ENCODE peak calls at places on chromosome 19, in eight cellular contexts. One of them, this sample, is unnamed.

GRCh38 chr19:13814550-13814949 is 19.3 kb downstream of the ZSWIM4 start:
- DNase-seq in kidney: no peak
- DNase-seq in BE2C: no peak
- DNase-seq in astrocyte of the spinal cord: no peak
- DNase-seq in fibroblast of the aortic adventitia: no peak
- DNase-seq in HFF-Myc: no peak
- DNase-seq in tibial artery: no peak
- DNase-seq in Caco-2: no peak
- DNase-seq in this sample: no peak

GRCh38 chr19:42028304-42029216 is 34.5 kb upstream of the ATP1A3 start:
- DNase-seq in Caco-2: no peak
- DNase-seq in BE2C: peak
- DNase-seq in kidney: no peak
- DNase-seq in astrocyte of the spinal cord: no peak
- DNase-seq in tibial artery: no peak
- DNase-seq in fibroblast of the aortic adventitia: no peak
- DNase-seq in HFF-Myc: no peak
- DNase-seq in this sample: no peak

GRCh38 chr19:16654621-16655020 is 5.3 kb downstream of the SMIM7 start:
- DNase-seq in Caco-2: no peak
- DNase-seq in kidney: no peak
- DNase-seq in HFF-Myc: no peak
- DNase-seq in BE2C: no peak
- DNase-seq in fibroblast of the aortic adventitia: no peak
- DNase-seq in astrocyte of the spinal cord: no peak
- DNase-seq in tibial artery: no peak
- DNase-seq in this sample: no peak

GRCh38 chr19:16160943-16161560 is 12.3 kb downstream of the CIB3 start:
- DNase-seq in astrocyte of the spinal cord: peak
- DNase-seq in HFF-Myc: peak
- DNase-seq in kidney: no peak
- DNase-seq in fibroblast of the aortic adventitia: peak
- DNase-seq in BE2C: no peak
- DNase-seq in Caco-2: no peak
- DNase-seq in tibial artery: no peak
- DNase-seq in this sample: peak

GRCh38 chr19:11448410-11448809 is 13.0 kb downstream of the PRKCSH start:
- DNase-seq in BE2C: no peak
- DNase-seq in kidney: no peak
- DNase-seq in Caco-2: no peak
- DNase-seq in fibroblast of the aortic adventitia: no peak
- DNase-seq in tibial artery: no peak
- DNase-seq in astrocyte of the spinal cord: no peak
- DNase-seq in HFF-Myc: no peak
- DNase-seq in this sample: no peak

GRCh38 chr19:4338441-4339350 is at the start of gene STAP2:
- DNase-seq in kidney: peak
- DNase-seq in HFF-Myc: no peak
- DNase-seq in fibroblast of the aortic adventitia: no peak
- DNase-seq in BE2C: no peak
- DNase-seq in tibial artery: no peak
- DNase-seq in astrocyte of the spinal cord: no peak
- DNase-seq in Caco-2: peak
- DNase-seq in this sample: no peak

GRCh38 chr19:10001899-10002298 is 8.4 kb downstream of the COL5A3 start:
- DNase-seq in fibroblast of the aortic adventitia: no peak
- DNase-seq in Caco-2: peak
- DNase-seq in kidney: no peak
- DNase-seq in tibial artery: no peak
- DNase-seq in HFF-Myc: no peak
- DNase-seq in astrocyte of the spinal cord: no peak
- DNase-seq in BE2C: no peak
- DNase-seq in this sample: peak

GRCh38 chr19:1047696-1048147 is 7.8 kb downstream of the ABCA7 start:
- DNase-seq in tibial artery: no peak
- DNase-seq in Caco-2: no peak
- DNase-seq in BE2C: no peak
- DNase-seq in HFF-Myc: no peak
- DNase-seq in astrocyte of the spinal cord: no peak
- DNase-seq in fibroblast of the aortic adventitia: no peak
- DNase-seq in kidney: peak
- DNase-seq in this sample: no peak

GRCh38 chr19:8641908-8642547 is 11.6 kb downstream of the NFILZ start:
- DNase-seq in kidney: no peak
- DNase-seq in tibial artery: no peak
- DNase-seq in HFF-Myc: peak
- DNase-seq in Caco-2: no peak
- DNase-seq in fibroblast of the aortic adventitia: peak
- DNase-seq in BE2C: no peak
- DNase-seq in astrocyte of the spinal cord: peak
- DNase-seq in this sample: peak

GRCh38 chr19:33863436-33863835 is 66.8 kb downstream of the KCTD15 start:
- DNase-seq in tibial artery: no peak
- DNase-seq in astrocyte of the spinal cord: no peak
- DNase-seq in HFF-Myc: no peak
- DNase-seq in BE2C: no peak
- DNase-seq in fibroblast of the aortic adventitia: no peak
- DNase-seq in Caco-2: no peak
- DNase-seq in kidney: no peak
- DNase-seq in this sample: no peak

GRCh38 chr19:16000024-16000687 is 51.3 kb downstream of the OR10H4 start:
- DNase-seq in kidney: no peak
- DNase-seq in BE2C: no peak
- DNase-seq in fibroblast of the aortic adventitia: no peak
- DNase-seq in HFF-Myc: no peak
- DNase-seq in astrocyte of the spinal cord: no peak
- DNase-seq in tibial artery: peak
- DNase-seq in Caco-2: no peak
- DNase-seq in this sample: no peak

GRCh38 chr19:1401138-1401888 is at the start of gene GAMT:
- DNase-seq in Caco-2: no peak
- DNase-seq in HFF-Myc: no peak
- DNase-seq in tibial artery: no peak
- DNase-seq in astrocyte of the spinal cord: no peak
- DNase-seq in kidney: no peak
- DNase-seq in BE2C: peak
- DNase-seq in fibroblast of the aortic adventitia: no peak
- DNase-seq in this sample: peak

GRCh38 chr19:57106646-57107235 is 13.0 kb upstream of the USP29 start:
- DNase-seq in tibial artery: no peak
- DNase-seq in HFF-Myc: no peak
- DNase-seq in fibroblast of the aortic adventitia: no peak
- DNase-seq in kidney: no peak
- DNase-seq in BE2C: no peak
- DNase-seq in Caco-2: no peak
- DNase-seq in astrocyte of the spinal cord: no peak
- DNase-seq in this sample: no peak

GRCh38 chr19:46744005-46744691 is 1.7 kb upstream of the FKRP start:
- DNase-seq in kidney: no peak
- DNase-seq in BE2C: no peak
- DNase-seq in fibroblast of the aortic adventitia: no peak
- DNase-seq in Caco-2: no peak
- DNase-seq in HFF-Myc: no peak
- DNase-seq in astrocyte of the spinal cord: no peak
- DNase-seq in tibial artery: no peak
- DNase-seq in this sample: no peak

GRCh38 chr19:1172353-1173159 is 1.5 kb downstream of the SBNO2 start:
- DNase-seq in kidney: peak
- DNase-seq in astrocyte of the spinal cord: peak
- DNase-seq in tibial artery: peak
- DNase-seq in fibroblast of the aortic adventitia: peak
- DNase-seq in Caco-2: no peak
- DNase-seq in BE2C: no peak
- DNase-seq in HFF-Myc: no peak
- DNase-seq in this sample: peak

GRCh38 chr19:11633223-11633622 is 35.9 kb downstream of the ZNF627 start:
- DNase-seq in HFF-Myc: no peak
- DNase-seq in fibroblast of the aortic adventitia: no peak
- DNase-seq in Caco-2: no peak
- DNase-seq in kidney: no peak
- DNase-seq in BE2C: no peak
- DNase-seq in astrocyte of the spinal cord: no peak
- DNase-seq in tibial artery: no peak
- DNase-seq in this sample: no peak

GRCh38 chr19:32869369-32870153 is at the start of gene SLC7A9:
- DNase-seq in tibial artery: peak
- DNase-seq in fibroblast of the aortic adventitia: no peak
- DNase-seq in HFF-Myc: no peak
- DNase-seq in astrocyte of the spinal cord: no peak
- DNase-seq in Caco-2: peak
- DNase-seq in kidney: no peak
- DNase-seq in BE2C: no peak
- DNase-seq in this sample: no peak

GRCh38 chr19:40523322-40524047 is 53.2 kb upstream of the SHKBP1 start:
- DNase-seq in Caco-2: peak
- DNase-seq in kidney: peak
- DNase-seq in tibial artery: no peak
- DNase-seq in BE2C: peak
- DNase-seq in HFF-Myc: no peak
- DNase-seq in fibroblast of the aortic adventitia: peak
- DNase-seq in astrocyte of the spinal cord: peak
- DNase-seq in this sample: peak

GRCh38 chr19:18265611-18265981 is 8.7 kb downstream of the IQCN start:
- DNase-seq in Caco-2: no peak
- DNase-seq in tibial artery: no peak
- DNase-seq in kidney: no peak
- DNase-seq in BE2C: no peak
- DNase-seq in astrocyte of the spinal cord: no peak
- DNase-seq in fibroblast of the aortic adventitia: no peak
- DNase-seq in HFF-Myc: no peak
- DNase-seq in this sample: no peak

GRCh38 chr19:13047374-13047773 is 52.1 kb downstream of the NFIX start:
- DNase-seq in kidney: no peak
- DNase-seq in tibial artery: no peak
- DNase-seq in astrocyte of the spinal cord: no peak
- DNase-seq in Caco-2: no peak
- DNase-seq in HFF-Myc: no peak
- DNase-seq in BE2C: no peak
- DNase-seq in fibroblast of the aortic adventitia: no peak
- DNase-seq in this sample: no peak

GRCh38 chr19:36027696-36028095 is 5.0 kb downstream of the CLIP3 start:
- DNase-seq in tibial artery: no peak
- DNase-seq in astrocyte of the spinal cord: no peak
- DNase-seq in Caco-2: no peak
- DNase-seq in BE2C: no peak
- DNase-seq in kidney: no peak
- DNase-seq in fibroblast of the aortic adventitia: no peak
- DNase-seq in HFF-Myc: no peak
- DNase-seq in this sample: no peak

DNA sequence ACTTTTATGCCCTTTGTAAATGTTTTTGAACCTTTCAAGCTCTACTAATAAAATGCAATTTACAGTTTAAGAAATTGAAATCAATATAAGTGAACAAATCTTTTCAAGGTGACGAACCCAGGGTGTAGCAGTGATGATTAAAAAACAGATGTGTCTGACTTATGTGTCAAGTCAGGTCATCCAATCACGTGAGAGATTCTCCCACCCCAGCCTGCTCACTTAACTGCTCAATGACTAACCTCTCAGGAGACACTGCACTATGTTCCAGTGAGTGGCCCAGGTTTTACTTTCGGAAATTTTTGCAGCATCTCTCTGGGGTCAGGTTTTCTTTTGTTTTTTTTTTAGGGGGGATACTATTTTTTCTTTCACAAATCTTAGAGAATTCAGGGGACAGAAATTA is 60.7 kb downstream of the ZNF429 start:
- DNase-seq in tibial artery: no peak
- DNase-seq in astrocyte of the spinal cord: no peak
- DNase-seq in HFF-Myc: no peak
- DNase-seq in fibroblast of the aortic adventitia: no peak
- DNase-seq in BE2C: no peak
- DNase-seq in kidney: no peak
- DNase-seq in Caco-2: no peak
- DNase-seq in this sample: no peak
- TF ChIP-seq CTCF in tibial artery: no peak
- TF ChIP-seq CTCF in astrocyte of the spinal cord: no peak
- TF ChIP-seq CTCF in HFF-Myc: no peak
- TF ChIP-seq CTCF in fibroblast of the aortic adventitia: no peak
- TF ChIP-seq CTCF in BE2C: no peak
- TF ChIP-seq CTCF in kidney: no peak
- TF ChIP-seq CTCF in Caco-2: no peak
- TF ChIP-seq CTCF in this sample: no peak

DNA sequence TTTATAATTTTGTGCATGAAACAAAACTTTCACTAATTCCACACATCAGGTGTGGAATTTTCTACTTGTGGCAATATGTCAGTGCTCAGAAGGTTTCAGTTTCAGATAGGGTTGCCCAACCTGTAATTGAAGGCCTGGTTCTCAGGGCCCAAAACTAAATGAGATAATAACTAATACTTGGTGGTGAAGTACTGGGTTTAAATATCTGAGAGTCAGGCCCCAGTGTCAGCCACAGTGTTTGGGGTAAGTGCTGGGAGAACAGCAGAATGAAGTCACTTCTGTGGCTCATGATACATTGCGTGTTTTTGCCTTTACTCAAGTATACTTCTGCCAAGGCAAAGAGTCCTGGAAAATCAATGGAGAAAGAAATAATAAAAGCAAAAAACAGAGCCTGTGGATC is 5.6 kb downstream of the SAFB start:
- DNase-seq in astrocyte of the spinal cord: peak
- DNase-seq in Caco-2: no peak
- DNase-seq in kidney: no peak
- DNase-seq in fibroblast of the aortic adventitia: peak
- DNase-seq in BE2C: no peak
- DNase-seq in HFF-Myc: no peak
- DNase-seq in tibial artery: no peak
- DNase-seq in this sample: peak
- H3K4me3 ChIP-seq in astrocyte of the spinal cord: no peak
- H3K4me3 ChIP-seq in Caco-2: no peak
- H3K4me3 ChIP-seq in kidney: no peak
- H3K4me3 ChIP-seq in fibroblast of the aortic adventitia: no peak
- H3K4me3 ChIP-seq in BE2C: no peak
- H3K4me3 ChIP-seq in HFF-Myc: no peak
- H3K4me3 ChIP-seq in tibial artery: no peak
- H3K4me3 ChIP-seq in this sample: no peak

GRCh38 chr19:53809518-53810186 is 14.5 kb downstream of the NLRP12 start:
- DNase-seq in HFF-Myc: no peak
- DNase-seq in BE2C: peak
- DNase-seq in fibroblast of the aortic adventitia: no peak
- DNase-seq in tibial artery: no peak
- DNase-seq in astrocyte of the spinal cord: no peak
- DNase-seq in kidney: no peak
- DNase-seq in Caco-2: no peak
- DNase-seq in this sample: no peak
- TF ChIP-seq CTCF in HFF-Myc: peak
- TF ChIP-seq CTCF in BE2C: peak
- TF ChIP-seq CTCF in fibroblast of the aortic adventitia: peak
- TF ChIP-seq CTCF in tibial artery: no peak
- TF ChIP-seq CTCF in astrocyte of the spinal cord: peak
- TF ChIP-seq CTCF in kidney: no peak
- TF ChIP-seq CTCF in Caco-2: peak
- TF ChIP-seq CTCF in this sample: peak

GRCh38 chr19:3137139-3137538 is 1.3 kb downstream of the GNA15 start:
- DNase-seq in kidney: no peak
- DNase-seq in astrocyte of the spinal cord: no peak
- DNase-seq in HFF-Myc: no peak
- DNase-seq in fibroblast of the aortic adventitia: peak
- DNase-seq in tibial artery: no peak
- DNase-seq in Caco-2: no peak
- DNase-seq in BE2C: no peak
- DNase-seq in this sample: no peak
- H3K4me3 ChIP-seq in kidney: no peak
- H3K4me3 ChIP-seq in astrocyte of the spinal cord: no peak
- H3K4me3 ChIP-seq in HFF-Myc: no peak
- H3K4me3 ChIP-seq in fibroblast of the aortic adventitia: no peak
- H3K4me3 ChIP-seq in tibial artery: peak
- H3K4me3 ChIP-seq in Caco-2: no peak
- H3K4me3 ChIP-seq in BE2C: no peak
- H3K4me3 ChIP-seq in this sample: no peak